ENCODE peak calls at places on chromosomes 3 and 15, in six cellular contexts. U is NCI-H1092, K is activated T-cell treated with anti-CD3 and anti-CD28 coated beads for 1 hour, H is NCI-H774, X is AG09319, N is COR-L47. F is an unnamed sample.

GRCh38 chr3:151156618-151157216 is 46.3 kb downstream of the GPR171 start:
- DNase-seq in U (no peak), K (no peak), H (peak; percentile 57), X (no peak), N (peak; percentile 81), F (peak; percentile 20)

GRCh38 chr3:102036015-102036414 is 186.7 kb downstream of the NFKBIZ start:
- DNase-seq in U (no peak), K (no peak), H (no peak), X (no peak), N (no peak), F (no peak)

GRCh38 chr3:42865256-42865655 is 10.4 kb downstream of the CYP8B1 start:
- DNase-seq in U (no peak), K (no peak), H (no peak), X (no peak), N (no peak), F (no peak)

GRCh38 chr3:38136272-38136806 is 588 bp downstream of the ACAA1 start:
- DNase-seq in U (no peak), K (no peak), H (no peak), X (no peak), N (no peak), F (no peak)

GRCh38 chr15:81160312-81161214 is 26.5 kb downstream of the CFAP161 start:
- DNase-seq in U (peak; percentile 11), K (no peak), H (no peak), X (peak; percentile 89), N (peak; percentile 53), F (no peak)

GRCh38 chr3:118637866-118638265 is 396.8 kb downstream of the IGSF11 start:
- DNase-seq in U (no peak), K (no peak), H (no peak), X (no peak), N (no peak), F (no peak)

GRCh38 chr15:96593735-96594134 is 263.2 kb downstream of the NR2F2 start:
- DNase-seq in U (no peak), K (no peak), H (no peak), X (no peak), N (peak; percentile 57), F (no peak)

GRCh38 chr15:42800731-42801474 is 64.0 kb upstream of the CDAN1 start:
- DNase-seq in U (no peak), K (no peak), H (no peak), X (no peak), N (no peak), F (no peak)

GRCh38 chr3:151866711-151867410 is 6.6 kb upstream of the SUCNR1 start:
- DNase-seq in U (no peak), K (no peak), H (no peak), X (no peak), N (no peak), F (no peak)

GRCh38 chr3:125431912-125432587 is 56.9 kb upstream of the ZNF148 start:
- DNase-seq in U (no peak), K (no peak), H (no peak), X (no peak), N (no peak), F (no peak)

GRCh38 chr3:4853749-4854140 is 125.5 kb upstream of the BHLHE40 start:
- DNase-seq in U (no peak), K (no peak), H (no peak), X (no peak), N (no peak), F (no peak)

GRCh38 chr15:57861805-57862586 is 155.5 kb downstream of the POLR2M start:
- DNase-seq in U (no peak), K (no peak), H (no peak), X (peak; percentile 11), N (no peak), F (no peak)

GRCh38 chr3:134998855-134999254 is 203.8 kb downstream of the EPHB1 start:
- DNase-seq in U (no peak), K (no peak), H (no peak), X (no peak), N (no peak), F (no peak)

GRCh38 chr3:67653425-67654098 is 850 bp downstream of the SUCLG2 start:
- DNase-seq in U (no peak), K (no peak), H (no peak), X (no peak), N (no peak), F (peak; percentile 8)

GRCh38 chr15:50055333-50056278 is 63.4 kb downstream of the ATP8B4 start:
- DNase-seq in U (no peak), K (no peak), H (no peak), X (peak; percentile 64), N (no peak), F (no peak)

GRCh38 chr15:100339999-100340398 is 1.8 kb downstream of the ADAMTS17 start:
- DNase-seq in U (no peak), K (no peak), H (no peak), X (no peak), N (no peak), F (no peak)

GRCh38 chr3:20865811-20866210 is 679.8 kb upstream of the SGO1 start:
- DNase-seq in U (no peak), K (no peak), H (no peak), X (no peak), N (no peak), F (no peak)

GRCh38 chr3:51874411-51874810 is 990 bp downstream of the IQCF5 start:
- DNase-seq in U (no peak), K (no peak), H (no peak), X (no peak), N (no peak), F (no peak)

GRCh38 chr3:101781166-101781565 is 2.2 kb downstream of the NXPE3 start:
- DNase-seq in U (no peak), K (no peak), H (no peak), X (no peak), N (no peak), F (no peak)

GRCh38 chr15:63860161-63860954 is 26.6 kb upstream of the HERC1 start:
- DNase-seq in U (no peak), K (peak; percentile 43), H (no peak), X (no peak), N (no peak), F (no peak)

GRCh38 chr3:128973988-128974564 is 19.8 kb downstream of the CFAP92 start:
- DNase-seq in U (no peak), K (no peak), H (no peak), X (no peak), N (no peak), F (no peak)

GRCh38 chr15:47820780-47821319 is 103.5 kb downstream of the SEMA6D start:
- DNase-seq in U (no peak), K (no peak), H (no peak), X (peak; percentile 15), N (no peak), F (no peak)

GRCh38 chr3:127462111-127462655 is 128.3 kb downstream of the TPRA1 start:
- DNase-seq in U (no peak), K (no peak), H (no peak), X (no peak), N (no peak), F (no peak)

GRCh38 chr3:153927107-153927506 is 194.1 kb upstream of the ARHGEF26 start:
- DNase-seq in U (no peak), K (no peak), H (no peak), X (peak; percentile 22), N (no peak), F (peak; percentile 6)

GRCh38 chr3:150341893-150342292 is 66.2 kb upstream of the TSC22D2 start:
- DNase-seq in U (no peak), K (no peak), H (no peak), X (no peak), N (no peak), F (no peak)

GRCh38 chr3:40924559-40925058 is 274.7 kb upstream of the CTNNB1 start:
- DNase-seq in U (peak; percentile 54), K (no peak), H (peak; percentile 59), X (no peak), N (peak; percentile 54), F (no peak)

GRCh38 chr3:14791343-14791945 is 27.3 kb upstream of the FGD5 start:
- DNase-seq in U (peak; percentile 13), K (peak; percentile 36), H (peak; percentile 12), X (no peak), N (no peak), F (peak; percentile 84)

GRCh38 chr3:157127831-157128767 is 31.8 kb downstream of the CCNL1 start:
- DNase-seq in U (no peak), K (peak; percentile 28), H (no peak), X (no peak), N (no peak), F (no peak)

GRCh38 chr3:144039661-144040060 is 68.0 kb downstream of the DIPK2A start:
- DNase-seq in U (no peak), K (no peak), H (no peak), X (no peak), N (no peak), F (no peak)

GRCh38 chr3:182212479-182213076 is 500.9 kb downstream of the SOX2 start:
- DNase-seq in U (peak; percentile 21), K (no peak), H (peak; percentile 99), X (no peak), N (peak; percentile 98), F (no peak)

GRCh38 chr3:126496894-126497850 is 20.4 kb downstream of the UROC1 start:
- DNase-seq in U (no peak), K (no peak), H (no peak), X (no peak), N (no peak), F (no peak)

GRCh38 chr3:144028798-144029411 is 57.3 kb downstream of the DIPK2A start:
- DNase-seq in U (no peak), K (no peak), H (no peak), X (no peak), N (no peak), F (no peak)

F was measured in HuH-7.5.